ENCODE peak calls at places on chromosomes 4 and X, in five cellular contexts. One of them, this sample, is unnamed.

GRCh38 chr4:6177587-6178197 is 22.7 kb downstream of the JAKMIP1 start:
- DNase-seq in fibroblast of villous mesenchyme: no peak
- DNase-seq in stomach: peak; percentile 50
- DNase-seq in left ventricle myocardium inferior: no peak
- DNase-seq in fibroblast of pulmonary artery: no peak
- DNase-seq in this sample: no peak

GRCh38 chr4:1640110-1640509 is 44.0 kb downstream of the FAM53A start:
- DNase-seq in fibroblast of villous mesenchyme: no peak
- DNase-seq in stomach: no peak
- DNase-seq in left ventricle myocardium inferior: no peak
- DNase-seq in fibroblast of pulmonary artery: no peak
- DNase-seq in this sample: no peak

GRCh38 chr4:80307774-80308465 is 27.6 kb upstream of the CFAP299 start:
- DNase-seq in fibroblast of villous mesenchyme: peak; percentile 25
- DNase-seq in stomach: no peak
- DNase-seq in left ventricle myocardium inferior: no peak
- DNase-seq in fibroblast of pulmonary artery: peak; percentile 56
- DNase-seq in this sample: peak; percentile 59

GRCh38 chrX:130637591-130637990 is 235.8 kb downstream of the RBMX2 start:
- DNase-seq in fibroblast of villous mesenchyme: peak; percentile 45
- DNase-seq in stomach: no peak
- DNase-seq in left ventricle myocardium inferior: no peak
- DNase-seq in fibroblast of pulmonary artery: peak; percentile 64
- DNase-seq in this sample: peak; percentile 34

GRCh38 chr4:89539374-89539773 is 231.8 kb upstream of the GPRIN3 start:
- DNase-seq in fibroblast of villous mesenchyme: peak; percentile 98
- DNase-seq in stomach: no peak
- DNase-seq in left ventricle myocardium inferior: no peak
- DNase-seq in fibroblast of pulmonary artery: peak; percentile 82
- DNase-seq in this sample: peak; percentile 38

GRCh38 chr4:23614284-23614892 is 275.5 kb downstream of the PPARGC1A start:
- DNase-seq in fibroblast of villous mesenchyme: peak; percentile 1
- DNase-seq in stomach: no peak
- DNase-seq in left ventricle myocardium inferior: no peak
- DNase-seq in fibroblast of pulmonary artery: peak; percentile 58
- DNase-seq in this sample: peak; percentile 35

GRCh38 chrX:30883141-30883540 is 5.9 kb downstream of the TAB3 start:
- DNase-seq in fibroblast of villous mesenchyme: no peak
- DNase-seq in stomach: no peak
- DNase-seq in left ventricle myocardium inferior: no peak
- DNase-seq in fibroblast of pulmonary artery: no peak
- DNase-seq in this sample: no peak

GRCh38 chr4:21765810-21766407 is 182.7 kb downstream of the KCNIP4 start:
- DNase-seq in fibroblast of villous mesenchyme: peak; percentile 53
- DNase-seq in stomach: peak; percentile 34
- DNase-seq in left ventricle myocardium inferior: no peak
- DNase-seq in fibroblast of pulmonary artery: peak; percentile 69
- DNase-seq in this sample: peak; percentile 62

GRCh38 chr4:56914336-56914735 is 6.6 kb downstream of the REST start:
- DNase-seq in fibroblast of villous mesenchyme: no peak
- DNase-seq in stomach: no peak
- DNase-seq in left ventricle myocardium inferior: no peak
- DNase-seq in fibroblast of pulmonary artery: no peak
- DNase-seq in this sample: no peak

GRCh38 chrX:107480272-107480671 is 30.8 kb downstream of the FRMPD3 start:
- DNase-seq in fibroblast of villous mesenchyme: no peak
- DNase-seq in stomach: no peak
- DNase-seq in left ventricle myocardium inferior: no peak
- DNase-seq in fibroblast of pulmonary artery: no peak
- DNase-seq in this sample: no peak

GRCh38 chr4:46274717-46275116 is 115.2 kb downstream of the GABRA2 start:
- DNase-seq in fibroblast of villous mesenchyme: no peak
- DNase-seq in stomach: no peak
- DNase-seq in left ventricle myocardium inferior: no peak
- DNase-seq in fibroblast of pulmonary artery: peak; percentile 3
- DNase-seq in this sample: peak; percentile 1

GRCh38 chrX:12137982-12138365 is 299 bp upstream of the FRMPD4 start:
- DNase-seq in fibroblast of villous mesenchyme: peak; percentile 10
- DNase-seq in stomach: no peak
- DNase-seq in left ventricle myocardium inferior: no peak
- DNase-seq in fibroblast of pulmonary artery: no peak
- DNase-seq in this sample: peak; percentile 4

GRCh38 chr4:12439633-12440305 is 1011.1 kb upstream of the HS3ST1 start:
- DNase-seq in fibroblast of villous mesenchyme: no peak
- DNase-seq in stomach: no peak
- DNase-seq in left ventricle myocardium inferior: no peak
- DNase-seq in fibroblast of pulmonary artery: peak; percentile 67
- DNase-seq in this sample: no peak

GRCh38 chr4:7326306-7326692 is 108.4 kb downstream of the PSAPL1 start:
- DNase-seq in fibroblast of villous mesenchyme: no peak
- DNase-seq in stomach: no peak
- DNase-seq in left ventricle myocardium inferior: no peak
- DNase-seq in fibroblast of pulmonary artery: no peak
- DNase-seq in this sample: no peak

GRCh38 chr4:146978641-146979040 is 33.0 kb upstream of the TTC29 start:
- DNase-seq in fibroblast of villous mesenchyme: no peak
- DNase-seq in stomach: no peak
- DNase-seq in left ventricle myocardium inferior: no peak
- DNase-seq in fibroblast of pulmonary artery: no peak
- DNase-seq in this sample: no peak

GRCh38 chr4:74370912-74371311 is 6.0 kb downstream of the EREG start:
- DNase-seq in fibroblast of villous mesenchyme: peak; percentile 65
- DNase-seq in stomach: no peak
- DNase-seq in left ventricle myocardium inferior: no peak
- DNase-seq in fibroblast of pulmonary artery: peak; percentile 82
- DNase-seq in this sample: peak; percentile 58

GRCh38 chr4:166172619-166173018 is 299.6 kb downstream of the TLL1 start:
- DNase-seq in fibroblast of villous mesenchyme: no peak
- DNase-seq in stomach: no peak
- DNase-seq in left ventricle myocardium inferior: no peak
- DNase-seq in fibroblast of pulmonary artery: no peak
- DNase-seq in this sample: no peak

GRCh38 chrX:44621088-44621487 is 78.4 kb upstream of the FUNDC1 start:
- DNase-seq in fibroblast of villous mesenchyme: peak; percentile 13
- DNase-seq in stomach: no peak
- DNase-seq in left ventricle myocardium inferior: no peak
- DNase-seq in fibroblast of pulmonary artery: no peak
- DNase-seq in this sample: no peak

GRCh38 chr4:164012396-164013027 is 518.0 kb downstream of the TMA16 start:
- DNase-seq in fibroblast of villous mesenchyme: no peak
- DNase-seq in stomach: peak; percentile 48
- DNase-seq in left ventricle myocardium inferior: no peak
- DNase-seq in fibroblast of pulmonary artery: peak; percentile 1
- DNase-seq in this sample: peak; percentile 33

GRCh38 chrX:13816899-13817298 is at the start of gene GPM6B:
- DNase-seq in fibroblast of villous mesenchyme: no peak
- DNase-seq in stomach: no peak
- DNase-seq in left ventricle myocardium inferior: no peak
- DNase-seq in fibroblast of pulmonary artery: no peak
- DNase-seq in this sample: no peak

GRCh38 chr4:175935016-175935661 is 123.1 kb upstream of the GPM6A start:
- DNase-seq in fibroblast of villous mesenchyme: no peak
- DNase-seq in stomach: no peak
- DNase-seq in left ventricle myocardium inferior: no peak
- DNase-seq in fibroblast of pulmonary artery: no peak
- DNase-seq in this sample: no peak

GRCh38 chr4:3045500-3045850 is 28.9 kb downstream of the HTT-AS start:
- DNase-seq in fibroblast of villous mesenchyme: peak; percentile 86
- DNase-seq in stomach: peak; percentile 56
- DNase-seq in left ventricle myocardium inferior: peak; percentile 46
- DNase-seq in fibroblast of pulmonary artery: peak; percentile 65
- DNase-seq in this sample: peak; percentile 38
- TF ChIP-seq CTCF in fibroblast of villous mesenchyme: no peak
- TF ChIP-seq CTCF in stomach: no peak
- TF ChIP-seq CTCF in left ventricle myocardium inferior: no peak
- TF ChIP-seq CTCF in fibroblast of pulmonary artery: no peak
- TF ChIP-seq CTCF in this sample: no peak

GRCh38 chrX:15855562-15856256 is 1.1 kb upstream of the AP1S2 start:
- DNase-seq in fibroblast of villous mesenchyme: no peak
- DNase-seq in stomach: no peak
- DNase-seq in left ventricle myocardium inferior: no peak
- DNase-seq in fibroblast of pulmonary artery: no peak
- DNase-seq in this sample: no peak

GRCh38 chrX:15856580-15856979 is 2.0 kb upstream of the AP1S2 start:
- DNase-seq in fibroblast of villous mesenchyme: no peak
- DNase-seq in stomach: no peak
- DNase-seq in left ventricle myocardium inferior: no peak
- DNase-seq in fibroblast of pulmonary artery: no peak
- DNase-seq in this sample: no peak

GRCh38 chrX:15854712-15855561 is at the start of gene AP1S2:
- DNase-seq in fibroblast of villous mesenchyme: peak; percentile 92
- DNase-seq in stomach: peak; percentile 96
- DNase-seq in left ventricle myocardium inferior: peak; percentile 91
- DNase-seq in fibroblast of pulmonary artery: peak; percentile 91
- DNase-seq in this sample: peak; percentile 94

GRCh38 chrX:15853586-15854079 is 980 bp downstream of the AP1S2 start:
- DNase-seq in fibroblast of villous mesenchyme: peak; percentile 9
- DNase-seq in stomach: no peak
- DNase-seq in left ventricle myocardium inferior: no peak
- DNase-seq in fibroblast of pulmonary artery: no peak
- DNase-seq in this sample: peak; percentile 19

DNA sequence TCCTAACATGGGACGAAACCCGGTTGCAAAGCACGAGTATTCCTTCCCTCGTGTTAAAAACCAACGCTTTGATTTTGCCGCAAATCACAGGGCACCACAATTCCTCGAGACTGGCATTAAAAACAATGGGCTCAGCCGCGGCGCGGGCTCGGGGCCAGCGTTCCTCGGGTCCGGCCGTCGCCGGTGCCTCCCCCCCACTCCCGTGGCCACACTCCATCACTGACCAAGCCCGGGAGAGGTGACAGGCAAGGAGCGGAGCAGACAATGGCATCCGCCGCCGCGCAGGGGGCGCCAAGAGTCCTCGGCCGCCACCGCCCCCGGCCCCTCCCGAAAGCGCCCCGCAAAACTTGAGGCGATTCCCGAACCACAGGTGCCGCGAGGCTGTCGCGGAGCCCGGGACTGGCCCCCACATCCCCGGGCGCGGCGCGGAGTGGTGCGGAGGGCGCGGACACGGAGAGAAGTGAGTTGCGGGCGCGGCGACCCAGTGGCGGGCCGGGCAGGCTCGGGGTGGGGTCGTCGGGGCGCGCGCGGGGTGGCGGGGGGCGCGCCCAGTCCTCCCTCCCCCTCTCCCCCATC is 445 bp downstream of the AP1S2 start:
- DNase-seq in fibroblast of villous mesenchyme: peak; percentile 2
- DNase-seq in stomach: peak; percentile 38
- DNase-seq in left ventricle myocardium inferior: peak; percentile 57
- DNase-seq in fibroblast of pulmonary artery: no peak
- DNase-seq in this sample: no peak
- TF ChIP-seq CTCF in fibroblast of villous mesenchyme: peak; percentile 6
- TF ChIP-seq CTCF in stomach: peak; percentile 17
- TF ChIP-seq CTCF in left ventricle myocardium inferior: peak; percentile 38
- TF ChIP-seq CTCF in fibroblast of pulmonary artery: no peak
- TF ChIP-seq CTCF in this sample: peak; percentile 15

GRCh38 chrX:15146515-15146914 is 123.4 kb downstream of the ASB9 start:
- DNase-seq in fibroblast of villous mesenchyme: peak; percentile 10
- DNase-seq in stomach: peak; percentile 28
- DNase-seq in left ventricle myocardium inferior: no peak
- DNase-seq in fibroblast of pulmonary artery: peak; percentile 3
- DNase-seq in this sample: peak; percentile 4
- TF ChIP-seq CTCF in fibroblast of villous mesenchyme: peak; percentile 35
- TF ChIP-seq CTCF in stomach: no peak
- TF ChIP-seq CTCF in left ventricle myocardium inferior: peak; percentile 40
- TF ChIP-seq CTCF in fibroblast of pulmonary artery: peak; percentile 35
- TF ChIP-seq CTCF in this sample: peak; percentile 49

DNA sequence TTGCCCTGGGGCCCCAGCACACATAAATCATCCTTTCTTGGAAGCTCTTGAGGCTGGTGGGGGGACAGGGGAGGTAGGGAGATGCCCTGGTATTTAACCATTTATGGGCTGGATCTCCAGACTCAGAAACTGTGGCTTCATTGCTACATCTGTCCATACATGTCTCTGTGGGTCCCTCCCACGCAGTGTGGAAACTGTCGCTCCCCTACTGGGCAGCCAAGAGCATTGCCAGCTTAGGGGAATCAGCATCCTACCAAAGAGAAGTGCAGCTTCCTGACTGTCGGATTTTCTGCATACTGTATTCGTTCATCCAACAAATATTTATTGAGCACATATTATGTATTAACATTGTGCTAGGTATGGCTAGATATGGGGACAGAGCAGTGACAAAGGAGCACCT is 3.7 kb downstream of the GRIPAP1 start:
- DNase-seq in fibroblast of villous mesenchyme: no peak
- DNase-seq in stomach: no peak
- DNase-seq in left ventricle myocardium inferior: no peak
- DNase-seq in fibroblast of pulmonary artery: peak; percentile 5
- DNase-seq in this sample: no peak
- TF ChIP-seq CTCF in fibroblast of villous mesenchyme: no peak
- TF ChIP-seq CTCF in stomach: no peak
- TF ChIP-seq CTCF in left ventricle myocardium inferior: no peak
- TF ChIP-seq CTCF in fibroblast of pulmonary artery: no peak
- TF ChIP-seq CTCF in this sample: no peak

GRCh38 chr4:141121101-141121500 is 12.2 kb downstream of the RNF150 start:
- DNase-seq in fibroblast of villous mesenchyme: no peak
- DNase-seq in stomach: no peak
- DNase-seq in left ventricle myocardium inferior: no peak
- DNase-seq in fibroblast of pulmonary artery: no peak
- DNase-seq in this sample: no peak
- TF ChIP-seq CTCF in fibroblast of villous mesenchyme: no peak
- TF ChIP-seq CTCF in stomach: no peak
- TF ChIP-seq CTCF in left ventricle myocardium inferior: no peak
- TF ChIP-seq CTCF in fibroblast of pulmonary artery: no peak
- TF ChIP-seq CTCF in this sample: no peak

DNA sequence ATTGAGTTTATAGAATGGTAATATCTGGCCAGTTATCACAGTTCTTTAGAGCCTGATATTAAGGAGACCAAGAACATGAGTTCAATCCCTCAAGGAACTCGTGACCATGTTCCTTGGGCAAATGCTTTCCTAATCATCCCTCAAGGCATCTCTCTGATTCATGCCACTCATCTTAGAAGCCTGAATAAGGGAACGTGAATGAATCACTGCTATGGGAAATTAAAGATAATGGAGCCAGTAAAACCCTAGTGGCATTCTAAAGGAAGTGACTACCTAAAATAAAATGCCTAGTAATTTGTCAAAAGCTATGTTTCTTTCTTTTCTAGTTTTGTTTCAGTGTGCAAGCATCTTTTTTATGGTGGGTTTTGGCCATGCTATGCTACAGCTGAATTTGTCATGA is 1161.3 kb downstream of the C4orf33 start:
- DNase-seq in fibroblast of villous mesenchyme: peak; percentile 0
- DNase-seq in stomach: no peak
- DNase-seq in left ventricle myocardium inferior: no peak
- DNase-seq in fibroblast of pulmonary artery: peak; percentile 75
- DNase-seq in this sample: peak; percentile 83
- TF ChIP-seq CTCF in fibroblast of villous mesenchyme: no peak
- TF ChIP-seq CTCF in stomach: no peak
- TF ChIP-seq CTCF in left ventricle myocardium inferior: no peak
- TF ChIP-seq CTCF in fibroblast of pulmonary artery: peak; percentile 23
- TF ChIP-seq CTCF in this sample: no peak

This sample was measured in astrocyte of the spinal cord.